ENCODE peak calls at places on chromosomes 3 and 15, in nine cellular contexts. C, R, D, Q, H, T, V, L and G are unnamed samples.

GRCh38 chr3:20043398-20043797 is 3.2 kb downstream of the KAT2B start:
- DNase-seq in C (no peak), R (no peak), D (no peak), Q (peak; percentile 61), H (peak; percentile 72), T (no peak), V (peak; percentile 65), L (no peak), G (no peak)

GRCh38 chr15:52802110-52802509 is 12.0 kb upstream of the ONECUT1 start:
- DNase-seq in C (no peak), R (no peak), D (no peak), Q (no peak), H (no peak), T (no peak), V (no peak), L (no peak), G (no peak)

GRCh38 chr3:149415484-149415883 is 38.0 kb upstream of the TM4SF1 start:
- DNase-seq in C (no peak), R (no peak), D (no peak), Q (no peak), H (no peak), T (no peak), V (no peak), L (no peak), G (no peak)

GRCh38 chr3:108416111-108416869 is 94.1 kb downstream of the MYH15 start:
- DNase-seq in C (no peak), R (no peak), D (no peak), Q (no peak), H (no peak), T (no peak), V (no peak), L (no peak), G (no peak)

GRCh38 chr3:168888781-168889180 is 774.7 kb downstream of the MECOM start:
- DNase-seq in C (no peak), R (no peak), D (no peak), Q (no peak), H (no peak), T (no peak), V (no peak), L (no peak), G (peak; percentile 28)

GRCh38 chr3:129112308-129113052 is 9.1 kb downstream of the RAB43 start:
- DNase-seq in C (no peak), R (no peak), D (no peak), Q (peak; percentile 79), H (no peak), T (no peak), V (no peak), L (peak; percentile 68), G (no peak)

GRCh38 chr3:62562017-62562416 is 188.7 kb upstream of the FEZF2 start:
- DNase-seq in C (no peak), R (no peak), D (no peak), Q (peak; percentile 78), H (no peak), T (peak; percentile 54), V (no peak), L (peak; percentile 53), G (no peak)

GRCh38 chr3:132783152-132783551 is 60.9 kb upstream of the NPHP3 start:
- DNase-seq in C (no peak), R (no peak), D (no peak), Q (no peak), H (no peak), T (no peak), V (no peak), L (peak; percentile 23), G (no peak)

GRCh38 chr3:186254676-186255665 is 107.1 kb downstream of the DGKG start:
- DNase-seq in C (no peak), R (no peak), D (no peak), Q (no peak), H (no peak), T (no peak), V (no peak), L (no peak), G (no peak)

GRCh38 chr3:80050826-80051601 is 283.2 kb upstream of the ROBO1 start:
- DNase-seq in C (no peak), R (no peak), D (no peak), Q (no peak), H (no peak), T (no peak), V (no peak), L (no peak), G (no peak)

GRCh38 chr3:106126836-106127235 is 258.0 kb upstream of the CBLB start:
- DNase-seq in C (no peak), R (no peak), D (no peak), Q (no peak), H (no peak), T (no peak), V (no peak), L (no peak), G (no peak)

DNA sequence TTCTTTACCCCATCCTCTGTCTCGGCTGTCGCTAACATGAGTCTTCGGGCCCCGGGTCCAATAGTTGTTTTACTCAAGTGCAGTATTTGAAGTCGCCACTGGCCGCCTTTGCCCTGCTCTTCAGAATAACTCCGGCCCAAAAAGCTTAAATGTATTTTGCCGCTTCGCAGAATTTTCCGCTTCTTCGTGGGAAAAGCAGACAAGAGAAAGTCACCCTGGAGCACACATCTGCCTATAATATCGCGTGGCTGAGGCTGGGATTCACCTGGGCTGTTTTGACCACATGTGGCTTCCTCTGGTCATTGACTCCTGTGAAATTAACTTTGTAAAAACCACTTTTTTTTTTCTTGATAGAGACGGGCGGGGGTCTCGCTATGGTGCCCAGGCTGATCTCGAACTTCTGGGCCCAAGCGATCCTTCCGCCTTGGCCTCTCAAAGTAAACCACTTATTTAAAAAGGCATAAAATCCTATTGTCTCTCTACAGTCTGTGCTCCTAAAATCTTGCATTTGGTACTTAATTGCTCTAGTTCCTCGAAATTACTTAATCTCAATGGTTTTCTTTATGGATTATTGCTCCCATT is 707 bp downstream of the CNOT10 start:
- DNase-seq in C (no peak), R (no peak), D (no peak), Q (peak; percentile 23), H (no peak), T (no peak), V (no peak), L (peak; percentile 26), G (peak; percentile 24)
- TF ChIP-seq CTCF in C (no peak), R (no peak), D (peak; percentile 8), Q (no peak), H (no peak), T (no peak), V (no peak), L (no peak), G (no peak)

GRCh38 chr3:193662757-193663322 is 69.8 kb downstream of the OPA1 start:
- DNase-seq in C (no peak), R (no peak), D (no peak), Q (peak; percentile 31), H (no peak), T (peak; percentile 41), V (no peak), L (no peak), G (no peak)

GRCh38 chr3:193660698-193661400 is 67.8 kb downstream of the OPA1 start:
- DNase-seq in C (no peak), R (no peak), D (no peak), Q (no peak), H (no peak), T (no peak), V (no peak), L (no peak), G (no peak)

DNA sequence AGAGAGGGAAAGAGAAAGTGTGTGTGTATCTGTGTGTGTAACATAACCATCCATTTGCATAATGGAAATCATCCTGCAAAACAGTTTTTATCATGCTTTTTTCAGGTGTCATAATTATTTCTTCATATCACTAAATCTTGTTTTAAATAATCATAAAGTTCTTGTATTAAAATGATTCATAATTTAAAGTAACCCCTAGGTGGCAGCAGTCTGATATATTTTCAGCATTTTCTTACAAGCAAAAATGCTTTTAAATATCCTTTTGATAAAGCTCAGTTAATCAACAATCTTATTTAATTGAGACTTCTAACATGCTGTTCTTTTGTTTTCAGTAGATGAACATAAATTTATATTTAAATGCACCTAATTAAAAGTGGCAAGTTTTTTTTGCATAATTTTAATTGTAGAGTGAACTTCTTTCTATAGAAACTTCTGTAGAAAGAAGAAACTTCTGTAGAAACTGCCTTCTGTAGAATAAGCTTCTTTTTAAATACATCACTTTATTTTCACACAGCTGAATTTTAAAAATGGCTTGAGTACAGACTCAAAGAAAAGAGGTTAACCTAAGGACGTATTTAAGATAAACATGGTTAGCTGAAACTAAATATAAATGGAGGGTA is 72.5 kb downstream of the OPA1 start:
- DNase-seq in C (no peak), R (no peak), D (no peak), Q (peak; percentile 70), H (no peak), T (peak; percentile 11), V (no peak), L (peak; percentile 58), G (peak; percentile 18)
- TF ChIP-seq CTCF in C (peak; percentile 40), R (peak; percentile 80), D (peak; percentile 76), Q (peak; percentile 31), H (no peak), T (peak; percentile 19), V (peak; percentile 57), L (peak; percentile 35), G (peak; percentile 29)

DNA sequence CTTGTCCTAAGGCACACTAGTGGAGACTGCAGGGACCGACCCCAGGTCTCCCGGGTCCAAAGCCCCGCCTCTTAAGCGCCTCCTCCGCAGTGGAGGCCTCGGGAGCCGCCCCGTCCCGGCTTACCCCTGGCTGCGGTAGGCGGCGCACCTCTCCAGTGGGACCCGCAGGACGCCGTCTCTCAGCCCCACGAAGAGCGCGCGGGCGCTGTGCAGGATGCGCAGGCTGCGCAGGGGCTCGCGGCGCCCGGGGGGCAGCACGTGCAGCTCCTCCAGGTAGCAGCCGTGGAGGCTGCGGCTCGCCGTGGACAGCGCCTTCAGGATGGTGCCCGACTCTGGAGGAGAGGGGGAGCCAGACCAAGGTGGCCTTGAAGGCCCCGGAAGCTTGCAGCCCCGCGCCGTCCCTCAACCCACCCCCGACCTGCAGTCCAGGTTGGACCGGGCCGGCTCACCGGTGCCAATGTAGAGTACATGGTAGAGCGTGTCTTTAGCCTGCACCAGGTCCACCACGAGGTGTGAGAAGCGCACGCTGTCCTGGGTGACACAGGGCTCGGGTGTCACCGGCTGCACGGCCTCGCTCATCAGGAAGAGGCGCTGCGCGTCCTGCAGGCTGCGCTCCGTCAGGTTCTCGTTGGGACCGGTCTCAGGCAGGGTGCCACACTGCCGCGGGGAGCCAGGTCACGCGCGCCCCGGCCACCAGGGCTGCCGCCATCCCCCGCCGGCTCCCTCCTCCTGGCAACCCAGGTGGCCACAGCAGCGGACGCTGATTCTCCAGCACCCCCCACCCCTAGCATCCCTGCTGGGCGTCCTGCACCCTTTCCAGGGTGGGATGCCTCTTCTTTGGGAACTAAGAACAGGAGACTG is 105.5 kb downstream of the SEMA5B start:
- DNase-seq in C (peak; percentile 76), R (no peak), D (peak; percentile 35), Q (no peak), H (no peak), T (no peak), V (no peak), L (no peak), G (no peak)
- TF ChIP-seq CTCF in C (no peak), R (no peak), D (peak; percentile 51), Q (no peak), H (no peak), T (no peak), V (no peak), L (no peak), G (peak; percentile 55)

GRCh38 chr3:141382571-141382970 is 14.3 kb downstream of the ZBTB38 start:
- DNase-seq in C (no peak), R (no peak), D (no peak), Q (no peak), H (no peak), T (no peak), V (no peak), L (no peak), G (no peak)
- TF ChIP-seq CTCF in C (no peak), R (no peak), D (no peak), Q (no peak), H (no peak), T (no peak), V (no peak), L (no peak), G (peak; percentile 18)